ENCODE peak calls at places on chromosomes 16 and 17, in seven cellular contexts. P is K562, Y is H1, X is GM12891, V is GM12878, J is SK-N-SH, O is HepG2. S is an unnamed sample.

GRCh38 chr17:49959183-49959935 is 9.6 kb upstream of the DLX4 start:
- DNase-seq in P (peak; percentile 44), Y (no peak), X (no peak), V (no peak), J (no peak), O (no peak), S (no peak)

GRCh38 chr16:67707210-67707609 is 11.9 kb downstream of the GFOD2 start:
- DNase-seq in P (no peak), Y (no peak), X (no peak), V (no peak), J (no peak), O (no peak), S (no peak)

GRCh38 chr17:77644981-77645380 is 313.5 kb upstream of the TNRC6C start:
- DNase-seq in P (no peak), Y (no peak), X (no peak), V (no peak), J (no peak), O (no peak), S (no peak)

GRCh38 chr17:75707096-75707720 is 14.1 kb upstream of the ITGB4 start:
- DNase-seq in P (no peak), Y (no peak), X (no peak), V (no peak), J (no peak), O (no peak), S (no peak)

GRCh38 chr17:35534694-35535093 is 2.8 kb downstream of the SLFN12L start:
- DNase-seq in P (no peak), Y (no peak), X (no peak), V (no peak), J (no peak), O (no peak), S (no peak)

GRCh38 chr17:9307313-9307998 is 268.2 kb downstream of the STX8 start:
- DNase-seq in P (no peak), Y (no peak), X (no peak), V (no peak), J (no peak), O (no peak), S (no peak)

GRCh38 chr17:27596106-27596505 is 34.9 kb upstream of the LGALS9 start:
- DNase-seq in P (no peak), Y (no peak), X (no peak), V (no peak), J (no peak), O (no peak), S (no peak)

GRCh38 chr17:18859256-18859655 is 1.3 kb downstream of the PRPSAP2 start:
- DNase-seq in P (no peak), Y (peak; percentile 32), X (no peak), V (no peak), J (peak; percentile 28), O (peak; percentile 28), S (no peak)

GRCh38 chr17:66964930-66965800 is 658 bp downstream of the CACNG4 start:
- DNase-seq in P (peak; percentile 33), Y (peak; percentile 85), X (peak; percentile 55), V (no peak), J (peak; percentile 99), O (no peak), S (no peak)

GRCh38 chr16:49603956-49604355 is 230.4 kb downstream of the C16orf78 start:
- DNase-seq in P (no peak), Y (peak; percentile 35), X (no peak), V (no peak), J (no peak), O (no peak), S (no peak)

GRCh38 chr17:38738686-38739085 is 8.5 kb downstream of the CISD3 start:
- DNase-seq in P (no peak), Y (no peak), X (no peak), V (no peak), J (no peak), O (no peak), S (no peak)

GRCh38 chr17:42598905-42599304 is 10.3 kb downstream of the RETREG3 start:
- DNase-seq in P (no peak), Y (no peak), X (no peak), V (no peak), J (no peak), O (no peak), S (no peak)

GRCh38 chr16:67528222-67528869 is at the start of gene RIPOR1:
- DNase-seq in P (peak; percentile 98), Y (peak; percentile 67), X (peak; percentile 66), V (no peak), J (peak; percentile 94), O (peak; percentile 45), S (peak; percentile 76)

GRCh38 chr17:73838815-73839214 is 194.6 kb upstream of the SDK2 start:
- DNase-seq in P (no peak), Y (no peak), X (no peak), V (no peak), J (peak; percentile 67), O (no peak), S (no peak)

GRCh38 chr16:88461291-88462269 is 8.5 kb downstream of the ZFPM1 start:
- DNase-seq in P (peak; percentile 62), Y (peak; percentile 66), X (no peak), V (no peak), J (no peak), O (no peak), S (no peak)

GRCh38 chr17:43070872-43071271 is 45.8 kb downstream of the RND2 start:
- DNase-seq in P (no peak), Y (no peak), X (no peak), V (no peak), J (no peak), O (no peak), S (no peak)

GRCh38 chr17:148757-149156 is 11.4 kb downstream of the SCGB1C2 start:
- DNase-seq in P (no peak), Y (no peak), X (no peak), V (no peak), J (no peak), O (no peak), S (no peak)

GRCh38 chr17:34725740-34726139 is 146.4 kb downstream of the TMEM132E start:
- DNase-seq in P (no peak), Y (no peak), X (no peak), V (no peak), J (no peak), O (no peak), S (no peak)

GRCh38 chr17:81340606-81341346 is 45.7 kb upstream of the SLC38A10 start:
- DNase-seq in P (no peak), Y (peak; percentile 54), X (no peak), V (no peak), J (peak; percentile 74), O (no peak), S (no peak)
- TF ChIP-seq POLR2AphosphoS5 in P (no peak), Y (no peak), X (no peak), V (no peak), J (no peak), O (no peak), S (no peak)

DNA sequence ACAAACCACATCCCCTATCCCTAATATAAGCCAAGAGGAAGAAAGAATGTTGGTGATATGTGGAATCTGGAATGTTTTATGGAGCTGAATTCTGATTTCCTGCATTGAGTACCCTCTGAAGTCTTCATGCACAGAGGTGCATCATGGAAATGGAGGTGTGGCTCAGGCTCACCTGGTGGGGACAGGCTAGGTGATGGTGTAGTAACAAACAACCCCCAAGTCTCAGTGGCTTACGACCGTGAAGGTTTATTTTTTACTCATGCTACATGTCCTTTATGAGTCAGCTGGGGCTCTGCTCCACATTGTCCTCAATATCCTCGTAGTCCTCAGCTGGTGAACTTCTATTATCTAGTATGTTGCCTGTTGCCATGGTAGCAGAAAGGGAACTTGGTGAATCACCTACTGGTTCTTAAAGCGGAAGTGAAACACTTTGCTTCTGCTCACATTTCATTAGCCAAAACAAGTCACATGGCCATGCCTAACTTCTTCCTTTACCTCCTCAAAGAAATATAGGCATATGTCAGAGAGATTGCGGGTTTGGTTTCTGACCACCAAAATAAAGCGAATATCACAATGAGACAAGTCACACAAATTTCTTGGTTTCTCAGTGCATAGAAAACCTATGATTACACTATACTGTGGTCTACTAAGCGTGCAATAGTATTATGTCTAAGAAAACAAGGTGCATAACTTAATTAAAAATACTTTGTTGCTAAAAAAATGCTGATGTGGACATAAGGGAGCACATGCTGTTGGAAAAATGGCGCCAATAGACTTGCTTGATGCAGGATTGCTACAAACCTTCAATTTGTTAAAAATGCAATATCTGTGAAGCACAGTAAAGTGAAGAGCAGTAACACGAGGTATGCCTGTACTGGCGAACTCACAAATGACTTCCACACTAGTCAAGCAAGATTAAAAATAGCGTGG is at the start of gene PMFBP1:
- DNase-seq in P (no peak), Y (no peak), X (peak; percentile 32), V (peak; percentile 88), J (no peak), O (peak; percentile 35), S (peak; percentile 12)
- TF ChIP-seq TAF1 in P (no peak), Y (no peak), X (no peak), V (no peak), J (no peak), O (no peak), S (no peak)

DNA sequence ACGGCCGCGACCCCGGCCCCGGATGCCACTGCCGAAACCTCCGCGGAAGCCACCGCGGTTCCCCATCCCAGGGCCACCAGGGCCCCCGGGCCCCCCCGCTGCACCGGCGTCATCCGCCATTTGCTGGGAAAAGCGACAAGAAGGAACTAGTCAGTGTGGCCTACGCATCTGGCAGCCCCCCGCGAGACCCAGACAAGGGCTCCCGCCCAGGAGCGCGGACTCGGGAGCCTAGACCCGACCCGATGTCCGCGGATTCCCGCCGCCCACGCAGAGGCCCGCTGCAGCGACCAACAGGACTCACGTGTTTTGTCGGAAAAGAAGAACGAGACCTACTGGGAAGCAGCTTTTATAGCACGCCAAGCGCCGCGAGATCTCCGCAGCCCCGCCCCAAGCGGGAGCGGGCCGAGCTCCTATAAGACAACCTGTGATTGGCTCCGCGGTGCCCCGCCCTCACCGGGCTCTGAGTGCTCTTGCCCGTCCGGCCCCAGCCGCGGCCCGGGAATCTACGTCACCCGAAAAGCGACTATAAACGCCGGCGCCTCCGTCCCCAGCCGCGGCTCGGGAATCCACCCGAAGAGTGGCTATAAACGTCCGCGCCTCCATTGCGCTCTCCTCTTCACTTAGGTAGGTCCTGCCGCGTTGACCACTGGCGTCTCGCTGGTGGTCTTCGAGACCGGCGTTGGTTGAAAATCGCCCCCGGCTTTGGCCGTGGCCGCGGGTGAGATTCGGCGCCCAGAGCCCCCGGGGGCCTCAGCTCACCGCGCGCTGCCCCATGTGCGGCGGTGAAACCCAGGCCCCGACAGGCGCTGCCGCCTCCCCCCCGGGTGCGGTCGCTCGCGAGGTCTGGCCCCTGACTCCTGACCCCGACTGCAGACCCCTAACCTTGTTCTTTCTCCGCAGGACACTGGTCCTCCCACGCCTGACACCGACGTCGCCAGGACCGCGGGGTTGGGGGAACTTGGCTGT is at the start of gene RPS2:
- DNase-seq in P (peak; percentile 95), Y (peak; percentile 97), X (peak; percentile 100), V (peak; percentile 83), J (peak; percentile 100), O (peak; percentile 97), S (peak; percentile 100)
- TF ChIP-seq POLR2AphosphoS5 in P (peak; percentile 98), Y (peak; percentile 100), X (peak; percentile 100), V (peak; percentile 100), J (peak; percentile 100), O (peak; percentile 100), S (peak; percentile 100)

DNA sequence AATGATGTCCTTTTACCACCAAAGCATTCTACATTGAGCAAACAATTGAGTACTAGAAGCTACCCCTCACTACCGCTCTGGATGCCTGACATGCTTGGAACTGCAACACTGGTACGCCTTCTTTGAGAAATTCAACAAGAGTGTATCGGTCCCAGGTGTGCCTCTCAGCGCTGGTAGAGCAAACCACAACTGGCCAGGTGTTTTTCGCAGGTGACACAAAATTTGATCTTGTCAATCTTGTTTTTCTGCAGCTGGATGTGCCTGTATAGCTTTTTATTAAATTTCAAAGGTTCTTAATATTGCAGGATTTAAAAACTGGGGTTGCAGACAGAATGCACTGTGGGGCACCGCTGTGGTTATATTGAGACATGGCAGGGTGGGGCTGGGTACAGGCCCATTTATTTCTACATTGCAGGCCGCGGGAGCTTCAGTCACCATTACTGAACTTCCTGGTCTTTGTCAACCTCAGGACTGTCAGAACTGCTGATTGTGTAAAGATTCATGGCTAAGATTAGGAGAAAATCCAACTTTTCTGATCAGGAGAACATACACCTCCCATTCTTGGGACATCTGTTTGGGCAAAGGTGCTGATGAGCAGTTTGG is 4.4 kb upstream of the SNX20 start:
- DNase-seq in P (no peak), Y (no peak), X (no peak), V (no peak), J (no peak), O (no peak), S (no peak)
- TF ChIP-seq TAF1 in P (no peak), Y (no peak), X (no peak), V (no peak), J (no peak), O (no peak), S (no peak)

S was measured in GM12892.